ENCODE peak calls at places on chromosome 14, in seven cellular contexts. V is left cardiac atrium; R is brain microvascular endothelial cell; S is SK-N-DZ; E is adipocyte; O is stimulated activated CD4-positive, alpha-beta T cell treated with anti-CD3 and anti-CD28 coated beads, Interleukin-4, amount 100 ng/mL, for 48 hours; Q is HTR-8/SVneo. L is an unnamed sample.

GRCh38 chr14:103743691-103744090 is 28.1 kb downstream of the ZFYVE21 start:
- DNase-seq in O (no peak), Q (no peak), S (no peak), R (no peak), V (no peak), E (no peak), L (no peak)

GRCh38 chr14:76990084-76990483 is 38.4 kb downstream of the IRF2BPL start:
- DNase-seq in R (no peak), Q (no peak), O (no peak), E (no peak), V (no peak), S (no peak), L (no peak)

GRCh38 chr14:65410640-65411039 is 1.9 kb upstream of the FUT8 start:
- DNase-seq in S (no peak), E (no peak), Q (no peak), R (no peak), V (no peak), O (no peak), L (no peak)

GRCh38 chr14:99604766-99605298 is 825 bp upstream of the CCDC85C start:
- DNase-seq in R (no peak), S (no peak), E (peak), O (no peak), Q (peak), V (no peak), L (no peak)

GRCh38 chr14:104589338-104590195 is 10.0 kb downstream of the C14orf180 start:
- DNase-seq in O (no peak), S (no peak), V (no peak), Q (no peak), E (no peak), R (no peak), L (no peak)

GRCh38 chr14:106210650-106211049 is 684.3 kb downstream of the TMEM121 start:
- DNase-seq in R (no peak), Q (no peak), S (no peak), E (no peak), V (no peak), O (no peak), L (no peak)

GRCh38 chr14:92986254-92987147 is 63.6 kb downstream of the CHGA start:
- DNase-seq in Q (peak), V (peak), O (no peak), R (peak), E (peak), S (no peak), L (no peak)

GRCh38 chr14:23514009-23514962 is 37.3 kb downstream of the ZFHX2 start:
- DNase-seq in E (no peak), Q (no peak), R (no peak), S (no peak), O (no peak), V (no peak), L (no peak)

GRCh38 chr14:22979748-22980392 is 2.5 kb downstream of the AJUBA start:
- DNase-seq in O (no peak), Q (no peak), E (peak), S (no peak), R (no peak), V (no peak), L (no peak)

GRCh38 chr14:73814158-73814557 is 37.5 kb upstream of the PTGR2 start:
- DNase-seq in E (no peak), S (no peak), R (no peak), O (no peak), V (no peak), Q (no peak), L (no peak)

GRCh38 chr14:67728258-67728657 is 26.6 kb downstream of the RDH12 start:
- DNase-seq in V (no peak), R (no peak), O (no peak), Q (no peak), S (no peak), E (no peak), L (no peak)

GRCh38 chr14:71143391-71144290 is 236.4 kb downstream of the PCNX1 start:
- DNase-seq in O (peak), E (peak), V (no peak), R (peak), Q (peak), S (no peak), L (no peak)

GRCh38 chr14:74980746-74981661 is 21.7 kb upstream of the EIF2B2 start:
- DNase-seq in R (peak), Q (peak), S (peak), E (peak), O (no peak), V (peak), L (no peak)

GRCh38 chr14:23577710-23578392 is 739 bp downstream of the JPH4 start:
- DNase-seq in E (no peak), O (no peak), R (no peak), V (no peak), Q (no peak), S (peak), L (no peak)

GRCh38 chr14:75453817-75454434 is 26.1 kb downstream of the JDP2 start:
- DNase-seq in Q (no peak), S (no peak), R (no peak), V (no peak), O (no peak), E (no peak), L (no peak)

GRCh38 chr14:68458253-68458652 is 334.6 kb downstream of the ZFP36L1 start:
- DNase-seq in Q (no peak), O (no peak), V (no peak), E (no peak), R (no peak), S (no peak), L (no peak)

GRCh38 chr14:93655078-93655750 is 133.1 kb downstream of the PRIMA1 start:
- DNase-seq in S (peak), V (no peak), R (peak), Q (peak), E (peak), O (no peak), L (peak)

GRCh38 chr14:89415139-89415538 is 1.9 kb downstream of the FOXN3 start:
- DNase-seq in O (no peak), E (peak), Q (no peak), R (no peak), S (no peak), V (no peak), L (no peak)

GRCh38 chr14:33768458-33768830 is 182.4 kb downstream of the EGLN3 start:
- DNase-seq in V (no peak), R (peak), E (peak), Q (no peak), O (no peak), S (no peak), L (no peak)

GRCh38 chr14:67729072-67729561 is 27.4 kb downstream of the RDH12 start:
- DNase-seq in V (no peak), R (no peak), O (no peak), S (no peak), E (no peak), Q (no peak), L (no peak)

GRCh38 chr14:77151918-77152588 is 10.5 kb upstream of the ZDHHC22 start:
- DNase-seq in V (no peak), O (no peak), E (peak), R (no peak), S (no peak), Q (peak), L (peak)

GRCh38 chr14:51521764-51522163 is 129.9 kb upstream of the FRMD6 start:
- DNase-seq in R (peak), E (peak), Q (no peak), O (no peak), V (no peak), S (no peak), L (no peak)

GRCh38 chr14:52069617-52070431 is 965 bp upstream of the NID2 start:
- DNase-seq in E (peak), V (no peak), O (no peak), Q (no peak), S (no peak), R (no peak), L (no peak)

GRCh38 chr14:24329736-24330135 is 5.1 kb downstream of the ADCY4 start:
- DNase-seq in V (peak), E (no peak), S (no peak), R (no peak), O (peak), Q (no peak), L (no peak)

GRCh38 chr14:54730156-54730961 is 163.4 kb downstream of the SAMD4A start:
- DNase-seq in S (no peak), V (no peak), R (peak), E (peak), Q (no peak), O (peak), L (no peak)

GRCh38 chr14:68968051-68968450 is 11.1 kb downstream of the ACTN1 start:
- DNase-seq in O (no peak), Q (no peak), S (no peak), R (peak), E (no peak), V (no peak), L (no peak)

GRCh38 chr14:67680121-67680602 is 5.7 kb upstream of the VTI1B start:
- DNase-seq in R (peak), S (no peak), E (peak), Q (peak), V (no peak), O (no peak), L (no peak)

GRCh38 chr14:71527807-71528206 is 404.4 kb upstream of the RGS6 start:
- DNase-seq in V (no peak), S (no peak), E (no peak), R (no peak), O (no peak), Q (no peak), L (no peak)

GRCh38 chr14:58107041-58107440 is 45.0 kb downstream of the ARMH4 start:
- DNase-seq in V (no peak), R (no peak), O (no peak), E (no peak), S (no peak), Q (no peak), L (no peak)

GRCh38 chr14:50018236-50019210 is 97.8 kb downstream of the VCPKMT start:
- DNase-seq in E (peak), O (no peak), Q (no peak), V (no peak), R (peak), S (no peak), L (no peak)

GRCh38 chr14:20516921-20517320 is 11.6 kb downstream of the RNASE10 start:
- DNase-seq in O (no peak), S (no peak), V (no peak), Q (no peak), R (peak), E (peak), L (no peak)

GRCh38 chr14:24310666-24311604 is at the start of gene LTB4R:
- DNase-seq in E (peak), O (peak), R (peak), S (no peak), Q (no peak), V (peak), L (no peak)

GRCh38 chr14:76836029-76836630 is 9.9 kb downstream of the LRRC74A start:
- DNase-seq in E (no peak), V (no peak), O (no peak), R (no peak), Q (no peak), S (no peak), L (no peak)

GRCh38 chr14:105187935-105188524 is 6.9 kb upstream of the NUDT14 start:
- DNase-seq in S (no peak), R (no peak), V (no peak), Q (no peak), E (no peak), O (no peak), L (no peak)

GRCh38 chr14:81394739-81395138 is 5.4 kb downstream of the STON2 start:
- DNase-seq in Q (no peak), R (no peak), E (no peak), S (no peak), V (no peak), O (no peak), L (no peak)

GRCh38 chr14:69698572-69698971 is 68.4 kb upstream of the SRSF5 start:
- DNase-seq in S (no peak), Q (no peak), O (no peak), E (no peak), R (no peak), V (no peak), L (no peak)

GRCh38 chr14:50095895-50096294 is 20.5 kb downstream of the VCPKMT start:
- DNase-seq in E (no peak), Q (no peak), S (no peak), O (no peak), R (no peak), V (no peak), L (no peak)

GRCh38 chr14:99945732-99946651 is 119.2 kb upstream of the EVL start:
- DNase-seq in E (no peak), R (no peak), Q (no peak), O (no peak), V (no peak), S (no peak), L (no peak)

GRCh38 chr14:39035336-39035735 is 67.7 kb downstream of the SEC23A start:
- DNase-seq in E (no peak), O (no peak), R (no peak), Q (no peak), V (no peak), S (no peak), L (no peak)

L was measured in NCI-H1048.